ENCODE peak calls at places on chromosome 17, in six cellular contexts. Y is IMR-90, G is H9, R is mesenchymal stem cell, O is neuronal stem cell, X is H1. D is an unnamed sample.

GRCh38 chr17:78995761-78996451 is 13.7 kb downstream of the CANT1 start:
- DNase-seq in G (no peak), Y (no peak), R (no peak), O (no peak), X (no peak), D (no peak)

GRCh38 chr17:41116292-41116691 is 1.9 kb downstream of the KRTAP4-11 start:
- DNase-seq in R (no peak), G (no peak), X (no peak), O (no peak), Y (no peak), D (no peak)

GRCh38 chr17:75878174-75878998 is at the start of gene TRIM47:
- DNase-seq in Y (peak; percentile 49), R (peak; percentile 82), G (peak; percentile 69), X (peak; percentile 71), O (no peak), D (peak; percentile 72)

GRCh38 chr17:7932483-7932891 is 481 bp downstream of the CNTROB start:
- DNase-seq in O (no peak), R (peak; percentile 59), X (peak; percentile 58), Y (peak; percentile 21), G (peak; percentile 61), D (peak; percentile 19)

GRCh38 chr17:32350662-32351418 is 883 bp downstream of the ZNF207 start:
- DNase-seq in R (peak; percentile 85), Y (peak; percentile 62), O (no peak), X (no peak), G (no peak), D (peak; percentile 81)

GRCh38 chr17:68053237-68054030 is 17.9 kb downstream of the KPNA2 start:
- DNase-seq in Y (peak; percentile 84), O (no peak), X (no peak), G (no peak), R (peak; percentile 62), D (no peak)

GRCh38 chr17:40218740-40219072 is 398 bp upstream of the WIPF2 start:
- DNase-seq in X (peak; percentile 82), Y (peak; percentile 86), R (peak; percentile 90), G (peak; percentile 94), O (peak; percentile 84), D (peak; percentile 88)

GRCh38 chr17:5241861-5242671 is 7.4 kb upstream of the SCIMP start:
- DNase-seq in X (no peak), Y (no peak), G (no peak), O (no peak), R (no peak), D (no peak)

GRCh38 chr17:50638572-50638850 is 3.8 kb downstream of the ABCC3 start:
- DNase-seq in X (no peak), R (no peak), O (no peak), G (no peak), Y (peak; percentile 50), D (no peak)

GRCh38 chr17:7307686-7308624 is 527 bp downstream of the EIF5A start:
- DNase-seq in X (peak; percentile 72), G (peak; percentile 68), Y (peak; percentile 34), R (peak; percentile 29), O (no peak), D (peak; percentile 33)

GRCh38 chr17:36527851-36528250 is 6.8 kb downstream of the MYO19 start:
- DNase-seq in X (no peak), O (no peak), R (no peak), Y (no peak), G (no peak), D (no peak)

GRCh38 chr17:40015005-40015997 is at the start of gene CSF3:
- DNase-seq in O (no peak), G (no peak), R (no peak), Y (no peak), X (no peak), D (no peak)

GRCh38 chr17:17242246-17242645 is 5.3 kb upstream of the FLCN start:
- DNase-seq in R (no peak), G (no peak), Y (no peak), X (no peak), O (no peak), D (no peak)

GRCh38 chr17:41723801-41724475 is 10.5 kb downstream of the HAP1 start:
- DNase-seq in X (no peak), Y (no peak), O (no peak), G (no peak), R (no peak), D (no peak)

GRCh38 chr17:39979021-39979660 is 1.5 kb upstream of the PSMD3 start:
- DNase-seq in R (peak; percentile 70), X (no peak), G (no peak), O (no peak), Y (peak; percentile 96), D (peak; percentile 87)

GRCh38 chr17:58710948-58711552 is 18.6 kb downstream of the RAD51C start:
- DNase-seq in O (peak; percentile 46), G (no peak), Y (peak; percentile 69), R (peak; percentile 60), X (peak; percentile 54), D (peak; percentile 91)

GRCh38 chr17:73492125-73492801 is 152.0 kb downstream of the SDK2 start:
- DNase-seq in Y (no peak), R (no peak), G (no peak), O (no peak), X (no peak), D (no peak)

GRCh38 chr17:50768348-50768761 is 1.0 kb upstream of the ANKRD40CL start:
- DNase-seq in Y (no peak), O (no peak), G (peak; percentile 50), R (no peak), X (peak; percentile 47), D (no peak)

GRCh38 chr17:79800325-79801155 is 3.7 kb upstream of the CBX8 start:
- DNase-seq in O (no peak), R (peak; percentile 62), X (peak; percentile 87), Y (peak; percentile 39), G (peak; percentile 93), D (peak; percentile 57)

GRCh38 chr17:66431910-66432309 is 129.5 kb downstream of the PRKCA start:
- DNase-seq in X (no peak), O (no peak), R (peak; percentile 69), Y (peak; percentile 92), G (no peak), D (no peak)

GRCh38 chr17:16818340-16818739 is 128.3 kb downstream of the CCDC144A start:
- DNase-seq in G (peak; percentile 31), R (no peak), Y (no peak), O (no peak), X (no peak), D (peak; percentile 65)

GRCh38 chr17:77363821-77364361 is 223.1 kb downstream of the SEC14L1 start:
- DNase-seq in Y (peak; percentile 58), O (no peak), X (no peak), R (peak; percentile 74), G (peak; percentile 29), D (no peak)

GRCh38 chr17:77358801-77359716 is 218.3 kb downstream of the SEC14L1 start:
- DNase-seq in R (no peak), X (no peak), Y (no peak), G (no peak), O (no peak), D (no peak)

GRCh38 chr17:77364381-77364911 is 223.7 kb downstream of the SEC14L1 start:
- DNase-seq in R (no peak), G (no peak), X (no peak), Y (no peak), O (no peak), D (no peak)

GRCh38 chr17:77364941-77365583 is 224.3 kb downstream of the SEC14L1 start:
- DNase-seq in Y (no peak), X (no peak), R (no peak), O (no peak), G (no peak), D (no peak)

DNA sequence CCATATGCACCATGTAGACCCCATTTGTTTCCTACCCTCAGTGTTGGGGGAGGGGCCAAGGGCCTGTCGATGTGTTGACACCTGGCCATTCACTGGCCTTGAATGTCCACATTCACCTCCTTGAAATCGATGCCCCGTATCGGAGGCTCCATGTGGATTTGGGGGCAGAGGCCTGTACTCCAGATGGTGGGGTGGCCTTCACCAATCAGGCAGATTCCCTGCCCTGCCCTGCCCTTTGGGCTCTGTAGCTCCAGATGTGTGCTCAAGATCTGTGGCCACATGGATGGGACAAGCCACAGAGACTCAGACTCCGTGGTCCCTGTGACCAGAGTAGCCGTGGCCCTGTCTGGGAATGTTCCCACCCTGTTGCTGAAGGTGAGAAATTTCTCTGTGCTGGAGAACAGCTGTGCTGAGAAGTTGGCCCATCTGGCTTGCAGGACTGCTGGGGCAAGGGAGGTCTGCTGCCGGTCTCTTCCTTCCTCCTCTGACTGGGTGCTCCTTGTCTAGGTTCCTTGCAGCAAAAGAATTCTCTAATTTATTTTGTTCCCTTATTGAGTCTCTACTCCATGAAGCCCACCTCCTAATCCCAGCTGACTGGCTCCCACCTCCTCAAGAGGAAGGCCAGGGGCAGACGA is 221.3 kb downstream of the SEC14L1 start:
- DNase-seq in X (no peak), G (no peak), O (no peak), R (no peak), Y (no peak), D (no peak)
- H3K14ac ChIP-seq in X (no peak overlapping the region), G (no peak overlapping the region), O (no peak overlapping the region), R (no peak overlapping the region), Y (peak overlapping the region; percentile 64), D (no peak overlapping the region)

DNA sequence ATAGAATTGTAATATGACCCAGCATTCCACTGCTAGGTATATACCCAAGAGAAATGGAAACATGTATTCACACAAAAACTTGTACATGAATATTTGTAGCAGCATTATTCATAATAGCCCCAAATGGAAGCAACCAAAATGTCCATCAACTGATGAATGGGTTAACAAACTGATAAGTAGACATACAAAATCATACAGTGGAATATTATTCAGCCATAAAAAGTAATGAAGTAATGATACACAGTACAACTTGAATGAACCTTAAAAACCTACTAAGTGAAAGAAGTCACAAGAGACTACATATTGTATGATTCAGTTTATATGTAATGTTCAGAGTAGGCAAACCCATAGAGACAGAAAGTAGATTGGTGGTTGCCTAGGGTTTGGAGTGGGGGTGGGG is 40.5 kb upstream of the GOSR1 start:
- DNase-seq in G (no peak), Y (no peak), X (no peak), O (no peak), R (no peak), D (no peak)
- H3K14ac ChIP-seq in G (no peak overlapping the region), Y (no peak overlapping the region), X (no peak overlapping the region), O (no peak overlapping the region), R (no peak overlapping the region), D (no peak overlapping the region)

DNA sequence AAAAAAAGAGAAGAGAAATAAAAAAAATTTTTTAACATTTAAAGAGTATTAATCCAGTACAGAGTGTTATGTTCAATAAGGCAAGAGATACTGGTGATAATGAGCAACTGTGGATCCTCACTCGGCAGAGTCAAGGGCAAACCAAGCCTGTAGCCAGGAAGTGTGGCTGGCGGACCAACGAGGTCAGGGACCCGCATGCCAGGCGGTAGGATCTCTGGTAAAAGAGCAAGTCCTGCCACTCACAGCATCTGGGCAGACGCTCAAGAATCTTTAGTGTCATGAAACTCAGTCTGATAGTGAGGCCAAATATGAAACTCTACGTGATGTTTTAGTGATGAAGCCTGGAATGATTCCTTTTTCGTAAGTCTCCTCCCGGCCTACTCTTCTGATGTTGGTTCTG is 8.3 kb upstream of the GEMIN4 start:
- DNase-seq in G (no peak), R (no peak), O (no peak), Y (no peak), X (no peak), D (no peak)
- H3K14ac ChIP-seq in G (no peak overlapping the region), R (no peak overlapping the region), O (no peak overlapping the region), Y (no peak overlapping the region), X (no peak overlapping the region), D (no peak overlapping the region)

GRCh38 chr17:56806949-56807348 is 26.8 kb downstream of the C17orf67 start:
- DNase-seq in G (no peak), X (no peak), Y (no peak), O (no peak), R (no peak), D (no peak)

GRCh38 chr17:56798916-56799315 is 34.8 kb downstream of the C17orf67 start:
- DNase-seq in R (peak; percentile 34), X (no peak), Y (no peak), O (peak; percentile 41), G (peak; percentile 83), D (no peak)

GRCh38 chr17:56804454-56804853 is 29.3 kb downstream of the C17orf67 start:
- DNase-seq in O (no peak), G (no peak), Y (no peak), R (no peak), X (no peak), D (no peak)

GRCh38 chr17:56801506-56802178 is 32.1 kb downstream of the C17orf67 start:
- DNase-seq in O (no peak), Y (no peak), R (no peak), X (no peak), G (no peak), D (no peak)
- H3K14ac ChIP-seq in O (no peak overlapping the region), Y (peak overlapping the region; percentile 6), R (no peak overlapping the region), X (no peak overlapping the region), G (no peak overlapping the region), D (no peak overlapping the region)

D was measured in trophoblast cell.